ENCODE peak calls at places on chromosomes 12 and 14, in five cellular contexts. V is GM12892, M is nephron progenitor cell, B is non-pigmented ciliary epithelial cell, Z is NB4. S is an unnamed sample.

GRCh38 chr12:388547-389137 is 478 bp downstream of the KDM5A start:
- DNase-seq in M (peak; percentile 50), B (no peak), V (no peak), Z (peak; percentile 41), S (no peak)

GRCh38 chr12:30863839-30864238 is 62.7 kb upstream of the TSPAN11 start:
- DNase-seq in M (no peak), V (no peak), Z (no peak), B (no peak), S (no peak)

GRCh38 chr12:124395284-124395752 is 100.4 kb downstream of the RFLNA start:
- DNase-seq in V (no peak), Z (no peak), B (no peak), M (no peak), S (no peak)

GRCh38 chr14:102325791-102326345 is 6.3 kb downstream of the ZNF839 start:
- DNase-seq in M (no peak), B (no peak), V (no peak), Z (no peak), S (no peak)

GRCh38 chr14:37143500-37143874 is 28.9 kb downstream of the SLC25A21 start:
- DNase-seq in V (no peak), B (no peak), Z (peak; percentile 50), M (no peak), S (no peak)

GRCh38 chr12:120721866-120722265 is 3.8 kb upstream of the ACADS start:
- DNase-seq in M (no peak), Z (no peak), B (no peak), V (no peak), S (no peak)

GRCh38 chr12:26158078-26158764 is 33.4 kb upstream of the BHLHE41 start:
- DNase-seq in V (no peak), Z (peak; percentile 25), M (no peak), B (no peak), S (no peak)

GRCh38 chr12:64609543-64610091 is 678 bp upstream of the RASSF3 start:
- DNase-seq in B (no peak), V (no peak), M (no peak), Z (no peak), S (no peak)

GRCh38 chr12:115240251-115240650 is 556.3 kb upstream of the TBX3 start:
- DNase-seq in Z (no peak), B (no peak), M (no peak), V (no peak), S (no peak)

GRCh38 chr14:35366048-35366428 is 38.5 kb downstream of the NFKBIA start:
- DNase-seq in M (no peak), V (no peak), B (no peak), Z (no peak), S (no peak)

GRCh38 chr14:39563361-39563760 is 131.1 kb upstream of the FBXO33 start:
- DNase-seq in V (no peak), M (no peak), Z (no peak), B (no peak), S (no peak)

GRCh38 chr14:23093993-23094665 is 807 bp downstream of the ACIN1 start:
- DNase-seq in V (no peak), M (no peak), B (no peak), Z (no peak), S (no peak)

GRCh38 chr14:55107766-55108554 is 21.1 kb upstream of the LGALS3 start:
- DNase-seq in B (peak; percentile 92), Z (peak; percentile 95), V (no peak), M (no peak), S (peak; percentile 94)

GRCh38 chr12:56084958-56085543 is 5.1 kb downstream of the ERBB3 start:
- DNase-seq in Z (peak; percentile 73), B (no peak), M (peak; percentile 24), V (no peak), S (no peak)

GRCh38 chr12:96698521-96698920 is 208.5 kb upstream of the NEDD1 start:
- DNase-seq in B (no peak), Z (no peak), V (no peak), M (no peak), S (no peak)

GRCh38 chr12:56299308-56299852 is 750 bp downstream of the CS start:
- DNase-seq in V (no peak), M (no peak), B (no peak), Z (peak; percentile 62), S (peak; percentile 7)

GRCh38 chr12:85580562-85581168 is 255.5 kb downstream of the RASSF9 start:
- DNase-seq in B (no peak), M (no peak), V (no peak), Z (no peak), S (no peak)

GRCh38 chr12:138898-139534 is 72.4 kb downstream of the IQSEC3 start:
- DNase-seq in V (no peak), B (peak; percentile 4), Z (no peak), M (peak; percentile 49), S (no peak)

GRCh38 chr12:33376153-33376552 is 63.5 kb downstream of the SYT10 start:
- DNase-seq in M (no peak), V (no peak), B (no peak), Z (no peak), S (no peak)

GRCh38 chr12:118044075-118044474 is 16.9 kb downstream of the WSB2 start:
- DNase-seq in M (no peak), V (no peak), Z (no peak), B (no peak), S (no peak)

GRCh38 chr14:101226603-101227425 is 323.3 kb upstream of the RTL1 start:
- DNase-seq in V (no peak), Z (no peak), M (no peak), B (no peak), S (no peak)

GRCh38 chr12:119989619-119990381 is 764 bp downstream of the BICDL1 start:
- DNase-seq in V (peak; percentile 62), Z (peak; percentile 86), M (peak; percentile 98), B (no peak), S (no peak)

GRCh38 chr14:103390605-103391004 is 5.4 kb downstream of the MARK3 start:
- DNase-seq in V (no peak), M (no peak), B (no peak), Z (no peak), S (no peak)

GRCh38 chr14:94098359-94098758 is 12.2 kb upstream of the IFI27 start:
- DNase-seq in Z (no peak), B (no peak), M (no peak), V (no peak), S (no peak)

GRCh38 chr14:76759589-76759988 is 1.7 kb upstream of the VASH1 start:
- DNase-seq in M (no peak), Z (no peak), V (no peak), B (no peak), S (no peak)

GRCh38 chr14:70709726-70710382 is 68.1 kb downstream of the TTC9 start:
- DNase-seq in M (no peak), Z (no peak), B (no peak), V (no peak), S (no peak)

GRCh38 chr12:124411953-124412645 is 117.2 kb downstream of the RFLNA start:
- DNase-seq in M (no peak), B (no peak), V (no peak), Z (no peak), S (no peak)

GRCh38 chr12:27573972-27574371 is 50.0 kb downstream of the PPFIBP1 start:
- DNase-seq in Z (no peak), M (no peak), V (no peak), B (peak; percentile 94), S (no peak)